ENCODE peak calls at places on chromosomes 16 and 17, in six cellular contexts. O is CD4-positive, CD25-positive, alpha-beta regulatory T cell; J is lung; R is SJCRH30; E is fibroblast of lung; S is ascending aorta. C is an unnamed sample. For H3K4me1, the result is how much of the 10 kb centered on the place peaks cover.

GRCh38 chr17:61352408-61352770 is 47.3 kb upstream of the TBX2 start:
- DNase-seq in O (no peak), J (no peak), R (no peak), E (peak), S (no peak), C (no peak)

GRCh38 chr16:47460301-47460754 is 535 bp downstream of the ITFG1 start:
- DNase-seq in O (no peak), J (no peak), R (no peak), E (no peak), S (no peak), C (no peak)

GRCh38 chr17:45016823-45017222 is 34.6 kb downstream of the DCAKD start:
- DNase-seq in O (no peak), J (no peak), R (no peak), E (no peak), S (no peak), C (no peak)

GRCh38 chr17:77516902-77517301 is 376.1 kb downstream of the SEC14L1 start:
- DNase-seq in O (no peak), J (no peak), R (no peak), E (peak), S (peak), C (no peak)

GRCh38 chr17:6327007-6327406 is 107.9 kb downstream of the AIPL1 start:
- DNase-seq in O (no peak), J (peak), R (no peak), E (no peak), S (no peak), C (no peak)

GRCh38 chr17:44348234-44348987 is 3.3 kb downstream of the GRN start:
- DNase-seq in O (no peak), J (no peak), R (no peak), E (no peak), S (no peak), C (peak)

GRCh38 chr16:6335072-6335471 is 997.6 kb upstream of the RBFOX1 start:
- DNase-seq in O (no peak), J (no peak), R (peak), E (no peak), S (no peak), C (no peak)

GRCh38 chr17:41602524-41602923 is 10.0 kb downstream of the KRT16 start:
- DNase-seq in O (no peak), J (no peak), R (no peak), E (no peak), S (no peak), C (no peak)

GRCh38 chr17:36089888-36090836 is at the start of gene CCL3:
- DNase-seq in O (no peak), J (no peak), R (no peak), E (no peak), S (peak), C (peak)

GRCh38 chr16:19694989-19695388 is 23.0 kb downstream of the KNOP1 start:
- DNase-seq in O (no peak), J (no peak), R (no peak), E (no peak), S (no peak), C (no peak)

GRCh38 chr16:53434436-53435065 is at the start of gene RBL2:
- DNase-seq in O (peak), J (peak), R (peak), E (peak), S (peak), C (peak)

GRCh38 chr16:54447606-54448440 is 161.2 kb upstream of the IRX3 start:
- DNase-seq in O (no peak), J (no peak), R (no peak), E (peak), S (no peak), C (no peak)

GRCh38 chr16:50298591-50299507 is 32.5 kb downstream of the ADCY7 start:
- DNase-seq in O (no peak), J (no peak), R (no peak), E (no peak), S (no peak), C (no peak)

GRCh38 chr17:49996495-49997255 is 1.7 kb upstream of the DLX3 start:
- DNase-seq in O (peak), J (peak), R (peak), E (peak), S (no peak), C (peak)

GRCh38 chr17:35257080-35257701 is 14.3 kb downstream of the SLFN5 start:
- DNase-seq in O (no peak), J (peak), R (peak), E (peak), S (no peak), C (no peak)

GRCh38 chr16:64089697-64090096 is 1032.2 kb downstream of the CDH11 start:
- DNase-seq in O (no peak), J (no peak), R (peak), E (peak), S (no peak), C (no peak)

GRCh38 chr17:77735341-77736206 is 222.9 kb upstream of the TNRC6C start:
- DNase-seq in O (no peak), J (peak), R (peak), E (peak), S (peak), C (peak)

GRCh38 chr17:49851387-49852291 is 3.8 kb upstream of the TAC4 start:
- DNase-seq in O (peak), J (peak), R (peak), E (peak), S (peak), C (peak)

GRCh38 chr17:41307647-41308046 is 1.5 kb downstream of the KRTAP16-1 start:
- DNase-seq in O (no peak), J (no peak), R (no peak), E (no peak), S (no peak), C (no peak)

GRCh38 chr17:3529817-3530741 is 27.5 kb downstream of the TRPV3 start:
- DNase-seq in O (no peak), J (peak), R (no peak), E (peak), S (no peak), C (no peak)

GRCh38 chr16:35598696-35599332 is 2139.4 kb downstream of the TP53TG3F start:
- DNase-seq in O (no peak), J (no peak), R (no peak), E (no peak), S (no peak), C (no peak)

GRCh38 chr17:41654134-41654907 is 29.9 kb upstream of the KRT17 start:
- DNase-seq in O (no peak), J (peak), R (no peak), E (no peak), S (no peak), C (peak)

GRCh38 chr16:1772362-1772907 is at the start of gene EME2:
- DNase-seq in O (peak), J (no peak), R (no peak), E (no peak), S (no peak), C (peak)

GRCh38 chr16:31246296-31246695 is 13.5 kb upstream of the ITGAM start:
- DNase-seq in O (no peak), J (no peak), R (no peak), E (no peak), S (no peak), C (no peak)

GRCh38 chr16:69017036-69017783 is 88.2 kb upstream of the HAS3 start:
- DNase-seq in O (no peak), J (no peak), R (no peak), E (peak), S (no peak), C (no peak)

GRCh38 chr16:50238868-50239301 is 27.5 kb upstream of the ADCY7 start:
- DNase-seq in O (no peak), J (peak), R (no peak), E (no peak), S (no peak), C (no peak)

DNA sequence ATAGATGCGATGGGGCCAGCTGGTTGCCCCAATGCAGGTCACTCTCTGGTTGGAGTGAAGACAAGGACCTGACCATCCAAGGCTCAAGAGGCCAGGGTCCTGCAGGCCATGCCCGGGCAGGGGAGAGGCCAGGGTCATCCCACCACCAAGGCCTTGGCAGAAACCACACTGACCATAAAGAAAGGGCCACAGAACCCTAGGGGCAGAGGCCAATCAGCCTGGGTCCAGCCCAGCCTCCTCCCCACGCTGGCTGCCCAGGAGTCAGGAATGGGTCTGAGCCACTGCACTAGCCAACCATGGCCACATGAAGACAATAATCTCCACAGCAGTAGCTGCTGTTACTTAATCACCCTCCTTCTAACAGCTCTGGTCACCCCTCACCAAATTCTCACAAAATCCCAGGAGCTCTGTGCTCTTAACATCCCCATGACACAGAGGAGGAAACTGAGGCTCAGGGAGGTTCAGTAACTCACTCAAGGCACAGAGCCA is 10.2 kb upstream of the BCAR1 start:
- DNase-seq in O (no peak), J (no peak), R (no peak), E (no peak), S (no peak), C (no peak)
- H3K4me1 ChIP-seq in O (under half), J (half or more), R (under half), E (half or more), S (half or more), C (under half)

DNA sequence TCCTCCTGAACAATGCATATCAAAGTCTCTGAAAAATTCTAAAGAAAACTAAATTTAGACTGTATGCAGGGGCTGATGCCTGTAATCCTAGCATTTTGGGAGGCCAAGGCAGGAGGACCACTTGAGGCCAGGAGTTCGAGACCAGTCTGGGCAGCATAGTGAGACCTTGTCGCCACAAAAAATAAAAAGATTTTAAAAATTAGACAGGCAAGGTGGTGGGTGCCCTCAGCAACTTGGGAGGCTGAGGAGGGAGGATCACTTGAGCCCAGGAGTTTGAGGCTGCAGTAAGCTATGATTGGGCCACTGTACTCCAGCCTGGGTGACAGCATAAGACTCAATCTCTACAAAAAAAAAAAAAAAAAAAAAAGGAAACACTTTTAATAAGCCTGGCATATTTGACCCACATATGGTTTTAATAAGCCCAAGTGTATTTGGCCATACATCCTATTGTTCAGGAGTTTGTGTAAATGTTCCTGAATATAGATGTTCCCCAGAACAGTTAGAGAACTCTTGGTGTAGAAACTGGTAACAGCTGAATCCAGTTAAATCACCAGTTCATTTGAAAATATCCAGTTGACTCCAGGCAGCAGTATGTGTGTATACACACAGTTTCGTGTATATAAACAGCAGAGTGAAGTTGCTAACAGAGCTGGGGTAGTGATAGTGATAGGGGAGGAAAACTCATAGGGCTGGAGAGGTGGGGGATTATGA is 30.3 kb upstream of the MMD start:
- DNase-seq in O (no peak), J (no peak), R (no peak), E (peak), S (no peak), C (no peak)
- H3K4me1 ChIP-seq in O (under half), J (under half), R (under half), E (under half), S (under half), C (under half)

DNA sequence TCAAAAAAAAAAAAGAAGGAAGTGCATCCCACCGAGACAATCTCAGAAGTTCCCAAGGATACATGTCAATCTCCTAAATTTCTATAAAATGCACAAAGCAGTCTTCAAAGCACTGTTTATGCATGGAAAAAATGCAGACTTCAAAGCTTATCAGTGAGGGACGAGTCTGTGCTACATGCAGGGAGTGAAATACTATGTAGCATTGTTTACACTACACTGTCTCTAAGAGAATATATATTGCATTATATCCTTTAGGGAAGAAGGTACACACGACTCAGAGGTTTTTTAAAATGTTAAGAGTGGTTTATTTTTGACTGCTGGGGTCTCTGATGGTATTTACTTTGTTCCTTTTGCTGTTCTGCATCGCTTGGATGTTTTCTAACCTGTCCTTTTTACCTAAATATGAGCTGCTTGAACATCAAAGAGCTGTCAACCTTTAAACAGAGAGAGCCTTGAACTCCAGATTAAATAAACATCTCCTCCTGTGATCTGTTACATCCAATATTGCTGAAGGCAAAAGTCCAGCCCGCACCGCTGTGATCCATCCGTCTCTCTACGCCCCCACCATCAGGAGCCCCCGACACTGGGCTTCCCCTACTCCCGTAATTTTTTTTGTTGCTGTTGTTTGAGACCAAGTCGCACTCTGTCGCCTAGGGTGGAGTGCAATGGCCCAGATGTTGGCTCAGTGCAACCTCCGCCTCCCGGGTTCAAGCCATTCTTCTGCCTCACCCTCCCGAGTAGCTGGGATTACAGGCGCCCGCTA is 1.4 kb downstream of the FBXO31 start:
- DNase-seq in O (no peak), J (no peak), R (no peak), E (no peak), S (no peak), C (no peak)
- H3K4me1 ChIP-seq in O (under half), J (under half), R (under half), E (under half), S (under half), C (under half)

DNA sequence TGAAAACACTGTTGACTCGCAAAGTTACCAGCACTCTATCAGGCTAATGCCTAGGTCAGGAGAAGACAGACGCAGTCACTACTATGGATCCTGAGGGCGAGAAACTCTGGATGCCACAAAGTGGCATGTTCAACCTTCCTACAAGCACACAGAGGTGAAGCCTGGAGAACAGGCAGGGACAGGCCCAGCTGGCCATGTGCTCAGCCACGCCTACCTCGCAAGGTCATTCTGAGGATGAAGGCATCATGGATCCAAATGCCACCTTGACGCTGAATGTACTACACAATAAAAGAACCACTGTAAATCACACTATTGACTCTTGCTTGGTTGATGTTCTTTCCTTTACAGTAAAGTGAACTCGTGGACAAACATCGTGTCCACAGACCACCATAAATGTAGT is 85.8 kb downstream of the ANKRD11 start:
- DNase-seq in O (no peak), J (no peak), R (no peak), E (no peak), S (no peak), C (no peak)
- H3K4me1 ChIP-seq in O (half or more), J (under half), R (under half), E (under half), S (under half), C (under half)

GRCh38 chr17:29386760-29387159 is 3.4 kb upstream of the TAOK1 start:
- DNase-seq in O (no peak), J (no peak), R (no peak), E (no peak), S (peak), C (no peak)
- H3K4me1 ChIP-seq in O (under half), J (under half), R (under half), E (under half), S (under half), C (under half)

GRCh38 chr16:77297996-77298637 is 98.9 kb downstream of the SYCE1L start:
- DNase-seq in O (no peak), J (no peak), R (no peak), E (no peak), S (no peak), C (no peak)

GRCh38 chr16:77302249-77302648 is 103.0 kb downstream of the SYCE1L start:
- DNase-seq in O (no peak), J (no peak), R (no peak), E (no peak), S (no peak), C (no peak)

GRCh38 chr16:77299395-77299794 is 100.2 kb downstream of the SYCE1L start:
- DNase-seq in O (no peak), J (no peak), R (no peak), E (no peak), S (no peak), C (no peak)

GRCh38 chr16:77298638-77299360 is 99.6 kb downstream of the SYCE1L start:
- DNase-seq in O (no peak), J (no peak), R (no peak), E (peak), S (no peak), C (no peak)

GRCh38 chr16:77300232-77300631 is 101.0 kb downstream of the SYCE1L start:
- DNase-seq in O (no peak), J (no peak), R (no peak), E (no peak), S (no peak), C (no peak)
- H3K4me1 ChIP-seq in O (under half), J (under half), R (under half), E (under half), S (under half), C (under half)

GRCh38 chr16:89409161-89409711 is 81.1 kb downstream of the ANKRD11 start:
- DNase-seq in O (peak), J (no peak), R (no peak), E (no peak), S (no peak), C (peak)

GRCh38 chr16:89408315-89408714 is 82.0 kb downstream of the ANKRD11 start:
- DNase-seq in O (no peak), J (no peak), R (no peak), E (no peak), S (no peak), C (no peak)

GRCh38 chr16:89407925-89408300 is 82.4 kb downstream of the ANKRD11 start:
- DNase-seq in O (no peak), J (no peak), R (no peak), E (peak), S (no peak), C (no peak)

GRCh38 chr16:89407282-89407924 is 83.0 kb downstream of the ANKRD11 start:
- DNase-seq in O (no peak), J (no peak), R (no peak), E (no peak), S (no peak), C (peak)

DNA sequence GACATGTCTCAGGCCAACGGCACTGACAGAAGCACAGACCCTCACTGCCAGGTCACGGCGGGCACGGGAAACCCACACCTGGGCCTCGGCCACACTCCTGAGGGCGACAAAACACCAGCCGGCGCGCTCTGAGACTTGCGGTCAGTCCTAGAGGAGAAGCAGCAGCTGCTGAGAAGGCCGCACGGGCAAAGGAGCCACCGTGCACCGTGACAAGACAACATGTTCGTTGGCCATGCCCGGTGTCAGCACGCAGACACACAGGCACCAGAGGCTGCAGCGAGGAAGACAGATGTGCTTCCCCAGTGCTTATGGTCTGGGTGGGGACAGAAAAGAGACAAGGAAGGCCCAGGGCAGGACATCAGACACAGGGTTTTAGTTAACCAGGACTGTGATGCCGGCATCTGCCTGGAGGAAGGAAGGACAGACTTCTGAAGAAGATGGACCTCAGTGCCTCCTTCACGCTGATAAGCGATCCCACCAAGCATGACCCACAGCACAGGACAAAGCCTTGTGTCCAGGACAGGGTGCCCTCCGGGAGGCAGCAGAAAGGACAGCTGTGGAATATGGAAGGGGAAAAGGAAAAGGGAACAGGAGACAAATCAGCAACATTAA is 84.0 kb downstream of the ANKRD11 start:
- DNase-seq in O (no peak), J (no peak), R (peak), E (no peak), S (no peak), C (no peak)
- H3K4me1 ChIP-seq in O (half or more), J (half or more), R (under half), E (under half), S (under half), C (under half)

DNA sequence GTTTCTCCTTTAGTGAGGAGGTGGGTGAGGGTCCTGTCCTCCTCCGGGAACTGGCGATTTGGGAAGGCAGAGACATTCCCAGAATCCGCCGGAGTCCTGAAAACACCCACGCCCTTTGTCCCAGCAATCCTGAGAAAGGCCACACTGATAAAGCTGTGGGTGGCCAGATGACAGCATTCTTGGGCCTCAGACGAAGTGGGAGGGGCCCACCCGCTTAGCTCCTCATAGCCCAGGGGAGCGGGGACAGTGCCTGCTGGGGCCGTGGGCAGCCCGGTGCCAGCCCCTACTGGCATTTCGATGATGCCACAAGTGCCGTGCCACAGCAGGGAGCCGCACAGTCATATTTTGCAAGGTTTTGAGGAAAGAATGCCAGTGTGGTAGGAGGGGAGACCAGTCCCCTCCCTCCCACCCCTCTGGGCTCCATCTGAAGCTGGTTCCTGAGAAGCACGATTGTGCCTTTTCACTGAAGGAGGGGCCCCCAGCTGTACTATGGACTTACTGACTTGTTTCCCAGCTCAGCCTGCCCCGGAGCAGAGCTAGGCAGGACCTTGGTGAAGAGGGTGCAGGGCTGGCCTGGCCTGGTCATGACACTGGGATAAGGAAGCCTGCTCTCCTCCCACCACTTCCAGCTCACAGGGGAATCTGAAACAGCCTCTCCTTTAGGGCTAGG is 20.9 kb upstream of the MPRIP start:
- DNase-seq in O (no peak), J (peak), R (peak), E (no peak), S (peak), C (no peak)
- H3K4me1 ChIP-seq in O (under half), J (under half), R (under half), E (under half), S (under half), C (under half)